ENCODE peak calls at places on chromosomes 6 and 20, in six cellular contexts. F is endothelial cell of umbilical vein, D is HCT116, G is SK-N-SH, O is SK-N-MC, V is K562. J is an unnamed sample.

GRCh38 chr6:43269273-43270007 is 26.2 kb downstream of the TTBK1 start:
- DNase-seq in F (no peak), V (peak), D (no peak), G (no peak), O (no peak), J (no peak)

GRCh38 chr6:28977351-28978136 is 27.6 kb downstream of the ZNF311 start:
- DNase-seq in G (no peak), O (peak), F (peak), V (no peak), D (no peak), J (no peak)

GRCh38 chr20:1486566-1486965 is 4.7 kb downstream of the SIRPB2 start:
- DNase-seq in G (no peak), F (no peak), D (no peak), O (no peak), V (no peak), J (no peak)

GRCh38 chr20:34522969-34523871 is 7.0 kb downstream of the DYNLRB1 start:
- DNase-seq in F (peak), D (peak), V (peak), G (peak), O (no peak), J (peak)

GRCh38 chr20:19832875-19833274 is 74.8 kb downstream of the RIN2 start:
- DNase-seq in V (no peak), D (no peak), G (no peak), O (no peak), F (no peak), J (no peak)

GRCh38 chr6:83180396-83180950 is 12.6 kb downstream of the PGM3 start:
- DNase-seq in V (no peak), F (no peak), G (no peak), D (no peak), O (no peak), J (no peak)

GRCh38 chr20:23658336-23658735 is 20.6 kb upstream of the CST3 start:
- DNase-seq in G (no peak), F (peak), D (no peak), O (no peak), V (no peak), J (no peak)

GRCh38 chr6:148716811-148717210 is 30.0 kb upstream of the UST start:
- DNase-seq in F (no peak), V (no peak), D (no peak), O (no peak), G (no peak), J (no peak)

GRCh38 chr6:124968401-124968800 is 6.2 kb downstream of the RNF217 start:
- DNase-seq in G (no peak), O (no peak), D (no peak), F (no peak), V (no peak), J (no peak)

GRCh38 chr6:136893187-136893586 is 28.9 kb upstream of the SLC35D3 start:
- DNase-seq in O (no peak), F (peak), V (no peak), G (no peak), D (no peak), J (no peak)

GRCh38 chr6:89145962-89146747 is at the start of gene PM20D2:
- DNase-seq in D (peak), V (peak), G (peak), F (peak), O (no peak), J (peak)

GRCh38 chr20:52003415-52003814 is 188.2 kb downstream of the ZFP64 start:
- DNase-seq in G (no peak), V (no peak), O (no peak), D (no peak), F (no peak), J (no peak)

GRCh38 chr20:595330-596308 is 14.5 kb downstream of the TCF15 start:
- DNase-seq in F (peak), V (peak), O (no peak), D (no peak), G (no peak), J (no peak)

GRCh38 chr6:111586554-111586953 is 19.1 kb downstream of the TRAF3IP2 start:
- DNase-seq in V (no peak), O (no peak), F (no peak), G (no peak), D (no peak), J (no peak)

GRCh38 chr20:36875702-36876472 is at the start of gene TLDC2:
- DNase-seq in O (no peak), D (no peak), G (no peak), F (no peak), V (no peak), J (peak)

GRCh38 chr20:19659468-19659867 is 98.6 kb upstream of the RIN2 start:
- DNase-seq in G (no peak), V (no peak), D (no peak), O (no peak), F (no peak), J (no peak)

GRCh38 chr6:115753446-115753845 is 307.2 kb downstream of the FRK start:
- DNase-seq in F (no peak), D (no peak), O (no peak), G (no peak), V (no peak), J (no peak)

GRCh38 chr6:31400467-31401289 is 2.7 kb upstream of the MICA start:
- DNase-seq in G (no peak), F (peak), V (peak), D (peak), O (no peak), J (peak)

GRCh38 chr20:44405785-44406571 is 50.5 kb downstream of the HNF4A start:
- DNase-seq in G (no peak), O (no peak), D (no peak), F (no peak), V (no peak), J (no peak)

GRCh38 chr6:26478100-26478984 is 20.6 kb downstream of the BTN2A1 start:
- DNase-seq in G (no peak), O (no peak), V (no peak), F (no peak), D (no peak), J (no peak)

GRCh38 chr6:155121699-155122098 is 126.6 kb downstream of the TIAM2 start:
- DNase-seq in O (no peak), F (no peak), V (no peak), D (no peak), G (peak), J (no peak)

DNA sequence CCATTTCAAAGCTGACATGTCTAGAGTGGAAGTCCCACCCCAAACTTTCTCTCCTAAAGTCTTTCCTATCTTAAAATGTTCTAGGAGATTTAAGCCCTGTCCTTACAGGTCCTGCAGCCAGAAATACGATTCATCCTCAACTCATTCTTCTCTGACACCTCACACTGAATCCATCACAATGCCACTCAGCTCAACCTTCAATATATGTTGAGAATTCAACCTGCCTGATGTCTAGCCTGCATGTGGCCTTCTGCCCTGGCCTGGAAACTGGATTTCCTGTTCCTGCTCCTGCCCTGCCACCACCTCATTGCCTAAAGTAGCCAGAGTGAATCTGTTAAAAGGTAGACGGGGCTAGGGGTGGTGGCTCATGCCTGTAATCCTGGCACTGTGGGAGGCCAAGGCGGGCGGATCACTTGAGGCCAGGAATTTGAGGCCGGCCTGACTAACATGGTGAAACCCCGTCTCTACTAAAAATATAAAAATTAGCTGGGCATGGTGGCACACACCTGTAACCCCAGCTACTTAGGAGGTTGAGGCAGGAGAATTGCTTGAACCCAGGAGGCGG is 345.9 kb downstream of the CDH26 start:
- DNase-seq in G (no peak), O (no peak), V (no peak), D (no peak), F (no peak), J (no peak)
- H3K9ac ChIP-seq in G (no peak), O (no peak), V (no peak), D (no peak), F (no peak), J (no peak)

GRCh38 chr6:152176219-152176745 is 368.8 kb downstream of the ESR1 start:
- DNase-seq in F (no peak), V (no peak), G (no peak), O (no peak), D (no peak), J (no peak)
- TF ChIP-seq POLR2AphosphoS5 in F (no peak), V (no peak), G (no peak), O (no peak), D (no peak), J (no peak)

DNA sequence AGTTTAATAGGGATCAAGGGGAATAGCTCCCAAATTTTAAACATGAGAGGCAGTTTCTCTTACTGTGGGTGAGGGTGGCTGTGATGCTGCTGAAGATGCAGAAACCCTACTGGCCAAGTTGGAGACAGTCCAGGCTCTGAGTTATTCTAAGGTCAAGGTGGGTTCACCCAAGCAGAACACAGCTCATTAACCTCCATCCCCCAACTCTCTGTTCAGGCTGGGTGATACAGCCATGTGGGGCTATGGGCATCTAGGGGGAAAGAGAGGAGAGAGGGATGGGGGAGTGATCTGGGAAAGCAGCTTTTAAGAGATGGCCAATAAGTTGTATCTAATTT is 18.9 kb upstream of the TRAM2 start:
- DNase-seq in D (no peak), O (no peak), V (no peak), F (no peak), G (no peak), J (no peak)
- H3K9ac ChIP-seq in D (no peak), O (no peak), V (no peak), F (no peak), G (peak), J (peak)

DNA sequence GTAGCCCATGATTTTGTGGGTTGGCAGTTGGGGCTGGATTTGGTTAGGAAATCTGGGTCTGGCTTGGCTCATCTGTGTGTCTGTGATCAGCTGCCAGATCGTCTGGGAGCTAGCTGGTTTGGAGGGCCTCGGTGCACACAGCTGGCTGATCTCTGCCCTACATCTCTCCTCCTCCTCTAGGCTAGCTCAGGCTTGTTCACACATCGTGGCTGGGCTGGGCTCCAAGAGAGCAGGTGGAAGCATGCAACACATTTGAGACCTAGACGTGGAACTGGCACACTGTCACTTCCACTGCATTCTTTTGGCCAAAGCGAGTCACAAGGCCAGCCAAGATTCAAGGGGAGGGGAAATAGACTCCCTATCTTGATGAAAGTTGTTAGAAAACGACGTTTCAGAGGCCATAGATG is 15.9 kb downstream of the NDUFAF5 start:
- DNase-seq in F (peak), D (no peak), V (no peak), O (no peak), G (peak), J (peak)
- TF ChIP-seq POLR2AphosphoS5 in F (no peak), D (no peak), V (no peak), O (no peak), G (peak), J (no peak)